ENCODE peak calls at places on chromosomes 16 and 17, in eight cellular contexts. F is endodermal cell, I is lower lobe of right lung, X is thoracic aorta, L is left lung, K is brain microvascular endothelial cell, U is AG10803, B is fibroblast of lung. E is an unnamed sample.

GRCh38 chr17:7814969-7815368 is 19.0 kb upstream of the KDM6B start:
- DNase-seq in F (no peak), I (no peak), X (no peak), L (no peak), K (no peak), U (no peak), B (no peak), E (no peak)

GRCh38 chr17:32936157-32936893 is 8.4 kb downstream of the TMEM98 start:
- DNase-seq in F (peak), I (no peak), X (no peak), L (no peak), K (no peak), U (no peak), B (no peak), E (no peak)

GRCh38 chr17:80455328-80455710 is 21.1 kb downstream of the NPTX1 start:
- DNase-seq in F (peak), I (no peak), X (no peak), L (peak), K (peak), U (no peak), B (peak), E (no peak)

GRCh38 chr16:2842340-2843000 is 12.4 kb downstream of the ZG16B start:
- DNase-seq in F (peak), I (peak), X (no peak), L (peak), K (no peak), U (no peak), B (peak), E (peak)

GRCh38 chr17:28846231-28846630 is 3.6 kb upstream of the FAM222B start:
- DNase-seq in F (no peak), I (peak), X (no peak), L (no peak), K (no peak), U (no peak), B (no peak), E (no peak)

GRCh38 chr16:85157813-85158701 is 45.8 kb upstream of the CIBAR2 start:
- DNase-seq in F (peak), I (no peak), X (no peak), L (no peak), K (no peak), U (peak), B (no peak), E (no peak)

GRCh38 chr16:78962457-78962929 is 638.0 kb downstream of the MAF start:
- DNase-seq in F (no peak), I (no peak), X (no peak), L (no peak), K (no peak), U (no peak), B (no peak), E (no peak)

GRCh38 chr17:79272666-79273219 is 198.1 kb downstream of the ENGASE start:
- DNase-seq in F (peak), I (no peak), X (no peak), L (no peak), K (no peak), U (peak), B (no peak), E (peak)

GRCh38 chr16:728131-728889 is 1.4 kb downstream of the HAGHL start:
- DNase-seq in F (peak), I (peak), X (no peak), L (peak), K (peak), U (peak), B (peak), E (peak)

GRCh38 chr16:10878644-10879498 is 1.9 kb downstream of the CIITA start:
- DNase-seq in F (peak), I (peak), X (no peak), L (peak), K (peak), U (peak), B (peak), E (no peak)

GRCh38 chr17:60863892-60864673 is 186.4 kb downstream of the BCAS3 start:
- DNase-seq in F (no peak), I (no peak), X (no peak), L (no peak), K (no peak), U (peak), B (peak), E (peak)

GRCh38 chr17:79424471-79425185 is 186.2 kb downstream of the RBFOX3 start:
- DNase-seq in F (no peak), I (no peak), X (no peak), L (no peak), K (no peak), U (no peak), B (no peak), E (no peak)

GRCh38 chr17:80968602-80969029 is 23.0 kb upstream of the CHMP6 start:
- DNase-seq in F (no peak), I (no peak), X (no peak), L (no peak), K (no peak), U (peak), B (peak), E (no peak)

GRCh38 chr16:27366687-27367462 is 35.1 kb upstream of the IL21R start:
- DNase-seq in F (no peak), I (no peak), X (no peak), L (no peak), K (no peak), U (no peak), B (no peak), E (peak)

GRCh38 chr17:67441052-67441738 is 64.1 kb downstream of the PITPNC1 start:
- DNase-seq in F (peak), I (no peak), X (peak), L (no peak), K (peak), U (peak), B (peak), E (peak)

GRCh38 chr17:32525116-32525515 is 38.3 kb downstream of the CDK5R1 start:
- DNase-seq in F (no peak), I (no peak), X (no peak), L (no peak), K (peak), U (peak), B (peak), E (peak)

GRCh38 chr17:8900626-8901585 is 33.4 kb upstream of the PIK3R6 start:
- DNase-seq in F (peak), I (no peak), X (no peak), L (no peak), K (no peak), U (no peak), B (no peak), E (no peak)

GRCh38 chr17:66462010-66462409 is 159.6 kb downstream of the PRKCA start:
- DNase-seq in F (no peak), I (no peak), X (no peak), L (no peak), K (no peak), U (no peak), B (peak), E (no peak)

GRCh38 chr16:11403534-11403795 is 58.2 kb downstream of the RMI2 start:
- DNase-seq in F (peak), I (no peak), X (no peak), L (no peak), K (no peak), U (no peak), B (no peak), E (no peak)

GRCh38 chr17:9427460-9428315 is 147.9 kb downstream of the STX8 start:
- DNase-seq in F (peak), I (no peak), X (no peak), L (no peak), K (no peak), U (no peak), B (no peak), E (no peak)

GRCh38 chr16:26762596-26762995 is 304.1 kb upstream of the C16orf82 start:
- DNase-seq in F (peak), I (no peak), X (no peak), L (no peak), K (no peak), U (no peak), B (no peak), E (no peak)

GRCh38 chr16:85389679-85390470 is 223.2 kb upstream of the GSE1 start:
- DNase-seq in F (no peak), I (peak), X (no peak), L (peak), K (no peak), U (no peak), B (no peak), E (no peak)

GRCh38 chr17:78172284-78173024 is 4.1 kb downstream of the SYNGR2 start:
- DNase-seq in F (peak), I (peak), X (no peak), L (peak), K (no peak), U (no peak), B (no peak), E (no peak)

GRCh38 chr17:35189291-35189690 is 4.9 kb downstream of the SLC35G3 start:
- DNase-seq in F (no peak), I (no peak), X (no peak), L (no peak), K (no peak), U (peak), B (peak), E (peak)

GRCh38 chr16:48323783-48324775 is 61.1 kb downstream of the SIAH1 start:
- DNase-seq in F (no peak), I (no peak), X (no peak), L (no peak), K (no peak), U (peak), B (peak), E (peak)

GRCh38 chr17:48477235-48477634 is 47.2 kb upstream of the SKAP1 start:
- DNase-seq in F (no peak), I (no peak), X (no peak), L (no peak), K (no peak), U (no peak), B (no peak), E (no peak)

GRCh38 chr16:56711862-56712261 is 18.1 kb upstream of the NUP93 start:
- DNase-seq in F (no peak), I (no peak), X (no peak), L (no peak), K (no peak), U (no peak), B (peak), E (no peak)

GRCh38 chr17:32124985-32125847 is 17.1 kb upstream of the RHOT1 start:
- DNase-seq in F (no peak), I (no peak), X (no peak), L (no peak), K (no peak), U (no peak), B (no peak), E (no peak)

GRCh38 chr17:9645858-9646555 is 690 bp downstream of the USP43 start:
- DNase-seq in F (peak), I (peak), X (no peak), L (peak), K (no peak), U (no peak), B (peak), E (peak)

GRCh38 chr16:12403746-12404658 is 399.7 kb downstream of the CPPED1 start:
- DNase-seq in F (no peak), I (no peak), X (no peak), L (no peak), K (no peak), U (no peak), B (no peak), E (no peak)

GRCh38 chr17:45776896-45777295 is 7.2 kb upstream of the CRHR1 start:
- DNase-seq in F (no peak), I (no peak), X (no peak), L (no peak), K (no peak), U (no peak), B (no peak), E (no peak)

GRCh38 chr17:46010597-46011186 is 11.6 kb downstream of the STH start:
- DNase-seq in F (peak), I (no peak), X (no peak), L (no peak), K (no peak), U (no peak), B (no peak), E (no peak)

GRCh38 chr17:31673076-31673475 is 186.0 kb downstream of the COPRS start:
- DNase-seq in F (peak), I (no peak), X (no peak), L (no peak), K (no peak), U (no peak), B (no peak), E (no peak)

GRCh38 chr17:40485851-40486512 is 15.4 kb downstream of the TNS4 start:
- DNase-seq in F (no peak), I (no peak), X (no peak), L (no peak), K (peak), U (peak), B (peak), E (peak)
- H3K4me3 ChIP-seq in F (no peak), I (no peak), X (no peak), L (no peak), K (no peak), U (peak), B (peak), E (no peak)

DNA sequence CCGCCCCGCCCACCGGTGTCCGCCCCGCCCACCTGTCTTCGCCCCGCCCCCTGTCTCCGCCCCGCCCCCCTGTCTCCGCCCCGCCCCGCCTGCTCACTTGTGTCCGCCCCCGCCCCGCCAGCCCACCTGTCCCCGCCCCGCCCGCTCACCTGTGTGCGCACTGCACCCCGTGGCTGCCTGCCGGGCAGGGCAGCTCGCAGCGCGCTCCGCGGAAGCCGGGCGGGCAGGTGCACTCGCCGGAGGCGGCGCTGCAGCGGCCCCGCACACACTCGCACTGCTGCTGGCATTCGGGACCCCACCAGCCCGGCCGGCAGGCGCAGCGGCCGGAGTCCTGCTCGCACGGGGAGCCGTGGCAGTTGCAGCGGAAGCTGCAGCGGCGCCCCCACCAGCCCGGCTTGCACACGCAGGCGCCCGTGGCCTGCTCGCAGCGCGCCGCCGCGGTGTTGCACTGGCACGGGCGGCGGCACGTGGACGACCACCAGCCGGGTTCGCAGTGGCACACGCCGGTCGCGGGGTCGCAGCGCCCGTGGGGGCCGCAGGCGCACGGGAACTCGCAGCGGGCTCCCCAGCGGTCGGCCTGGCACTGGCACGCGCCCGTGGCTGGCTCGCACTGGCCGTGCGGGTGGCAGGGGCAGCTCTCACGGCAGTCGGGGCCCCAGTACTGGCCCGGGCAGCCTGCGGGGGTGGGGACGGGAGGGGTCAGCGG is 2.1 kb downstream of the SCARF1 start:
- DNase-seq in F (peak), I (peak), X (no peak), L (peak), K (no peak), U (peak), B (no peak), E (no peak)
- TF ChIP-seq CTCF in F (peak), I (peak), X (no peak), L (no peak), K (peak), U (no peak), B (no peak), E (no peak)

GRCh38 chr17:75975757-75976174 is 3.2 kb downstream of the ACOX1 start:
- DNase-seq in F (no peak), I (no peak), X (no peak), L (no peak), K (no peak), U (no peak), B (no peak), E (no peak)
- H3K4me3 ChIP-seq in F (peak), I (peak), X (no peak), L (no peak), K (no peak), U (peak), B (peak), E (peak)

GRCh38 chr17:64497565-64498035 is 746 bp upstream of the POLG2 start:
- DNase-seq in F (no peak), I (no peak), X (no peak), L (no peak), K (no peak), U (no peak), B (no peak), E (no peak)
- TF ChIP-seq CTCF in F (no peak), I (no peak), X (no peak), L (no peak), K (no peak), U (no peak), B (no peak), E (no peak)

GRCh38 chr17:57864273-57864672 is 14.4 kb upstream of the MRPS23 start:
- DNase-seq in F (peak), I (no peak), X (no peak), L (no peak), K (no peak), U (no peak), B (no peak), E (no peak)

GRCh38 chr17:57861737-57862409 is 12.0 kb upstream of the MRPS23 start:
- DNase-seq in F (peak), I (peak), X (peak), L (peak), K (no peak), U (peak), B (peak), E (peak)

GRCh38 chr17:57861000-57861736 is 11.3 kb upstream of the MRPS23 start:
- DNase-seq in F (peak), I (peak), X (peak), L (peak), K (no peak), U (peak), B (peak), E (no peak)

GRCh38 chr17:57862990-57863667 is 13.3 kb upstream of the MRPS23 start:
- DNase-seq in F (peak), I (no peak), X (no peak), L (no peak), K (no peak), U (no peak), B (peak), E (no peak)

GRCh38 chr17:57862410-57862989 is 12.7 kb upstream of the MRPS23 start:
- DNase-seq in F (peak), I (no peak), X (no peak), L (no peak), K (no peak), U (no peak), B (no peak), E (no peak)
- H3K4me3 ChIP-seq in F (no peak), I (peak), X (peak), L (no peak), K (no peak), U (no peak), B (no peak), E (peak)

E was measured in fibroblast of mammary gland.